ENCODE peak calls at places on chromosomes 12 and 14, in seven cellular contexts. L is GM23248; C is cardiac muscle cell; E is neuronal stem cell; T is CD8-positive, alpha-beta memory T cell; Z is endodermal cell; G is right cardiac atrium. K is an unnamed sample.

GRCh38 chr12:50218386-50218785 is 51.2 kb upstream of the CERS5 start:
- DNase-seq in L (peak), C (no peak), E (no peak), T (no peak), Z (no peak), G (no peak), K (no peak)

GRCh38 chr12:5648692-5649338 is 216.9 kb downstream of the NTF3 start:
- DNase-seq in L (peak), C (peak), E (peak), T (no peak), Z (peak), G (no peak), K (no peak)

GRCh38 chr12:127401005-127401404 is 866.0 kb upstream of the TMEM132C start:
- DNase-seq in L (peak), C (no peak), E (no peak), T (no peak), Z (no peak), G (no peak), K (no peak)

GRCh38 chr12:120361506-120362208 is 7.3 kb downstream of the MSI1 start:
- DNase-seq in L (peak), C (peak), E (peak), T (no peak), Z (peak), G (peak), K (no peak)

GRCh38 chr14:68580676-68581075 is 212.2 kb downstream of the ZFP36L1 start:
- DNase-seq in L (no peak), C (no peak), E (no peak), T (no peak), Z (no peak), G (no peak), K (no peak)

GRCh38 chr14:51248041-51248987 is 8.3 kb downstream of the TMX1 start:
- DNase-seq in L (no peak), C (no peak), E (no peak), T (no peak), Z (no peak), G (no peak), K (no peak)

GRCh38 chr14:77258566-77258965 is 12.4 kb downstream of the NGB start:
- DNase-seq in L (no peak), C (no peak), E (no peak), T (no peak), Z (no peak), G (no peak), K (no peak)

GRCh38 chr12:89494411-89495231 is 30.0 kb downstream of the GALNT4 start:
- DNase-seq in L (peak), C (no peak), E (no peak), T (no peak), Z (no peak), G (no peak), K (no peak)

GRCh38 chr12:80099259-80099658 is at the start of gene OTOGL:
- DNase-seq in L (no peak), C (no peak), E (no peak), T (no peak), Z (no peak), G (no peak), K (no peak)

GRCh38 chr14:69088523-69089445 is 64.1 kb downstream of the DCAF5 start:
- DNase-seq in L (peak), C (no peak), E (no peak), T (no peak), Z (no peak), G (no peak), K (no peak)

GRCh38 chr14:69928111-69928523 is 48.9 kb downstream of the SMOC1 start:
- DNase-seq in L (peak), C (no peak), E (no peak), T (no peak), Z (no peak), G (no peak), K (no peak)

GRCh38 chr12:75706786-75707605 is 195.6 kb upstream of the KRR1 start:
- DNase-seq in L (peak), C (no peak), E (no peak), T (no peak), Z (no peak), G (no peak), K (no peak)

GRCh38 chr12:57836442-57837375 is 9.8 kb downstream of the CTDSP2 start:
- DNase-seq in L (peak), C (peak), E (no peak), T (peak), Z (peak), G (peak), K (no peak)

GRCh38 chr14:62304172-62304571 is 542.0 kb downstream of the SNAPC1 start:
- DNase-seq in L (no peak), C (no peak), E (no peak), T (no peak), Z (no peak), G (no peak), K (no peak)

GRCh38 chr14:63474844-63475243 is 68.3 kb downstream of the PPP2R5E start:
- DNase-seq in L (no peak), C (no peak), E (no peak), T (no peak), Z (no peak), G (no peak), K (no peak)

GRCh38 chr14:31781578-31781977 is 220.4 kb downstream of the NUBPL start:
- DNase-seq in L (no peak), C (no peak), E (peak), T (no peak), Z (no peak), G (no peak), K (no peak)

GRCh38 chr14:58626441-58626840 is 11.3 kb upstream of the DACT1 start:
- DNase-seq in L (peak), C (no peak), E (no peak), T (no peak), Z (no peak), G (no peak), K (no peak)

GRCh38 chr12:13727707-13728147 is 253.7 kb downstream of the GRIN2B start:
- DNase-seq in L (no peak), C (no peak), E (no peak), T (no peak), Z (peak), G (no peak), K (no peak)

GRCh38 chr12:7092229-7092985 is at the start of gene C1R:
- DNase-seq in L (peak), C (peak), E (peak), T (peak), Z (peak), G (peak), K (peak)

GRCh38 chr12:122366685-122367475 is 55.6 kb downstream of the CLIP1 start:
- DNase-seq in L (peak), C (no peak), E (peak), T (no peak), Z (peak), G (no peak), K (no peak)

GRCh38 chr14:71362920-71363584 is 455.8 kb downstream of the PCNX1 start:
- DNase-seq in L (peak), C (no peak), E (no peak), T (no peak), Z (no peak), G (no peak), K (no peak)

GRCh38 chr14:69317392-69317755 is 57.4 kb downstream of the GALNT16 start:
- DNase-seq in L (no peak), C (no peak), E (no peak), T (no peak), Z (peak), G (no peak), K (no peak)

GRCh38 chr12:54287316-54288157 is 7.0 kb downstream of the HNRNPA1 start:
- DNase-seq in L (peak), C (no peak), E (no peak), T (no peak), Z (peak), G (no peak), K (no peak)

GRCh38 chr14:60506462-60506984 is 2.4 kb upstream of the SIX6 start:
- DNase-seq in L (no peak), C (no peak), E (peak), T (no peak), Z (peak), G (no peak), K (no peak)

GRCh38 chr12:102043928-102044327 is 17.9 kb downstream of the WASHC3 start:
- DNase-seq in L (no peak), C (no peak), E (no peak), T (no peak), Z (no peak), G (no peak), K (no peak)

GRCh38 chr12:57178213-57178612 is 30.8 kb upstream of the LRP1-AS start:
- DNase-seq in L (no peak), C (no peak), E (no peak), T (no peak), Z (no peak), G (peak), K (no peak)

GRCh38 chr12:40325349-40325960 is 100.7 kb downstream of the LRRK2 start:
- DNase-seq in L (peak), C (no peak), E (no peak), T (no peak), Z (peak), G (no peak), K (no peak)

GRCh38 chr14:58298880-58299664 is 717 bp downstream of the ARID4A start:
- DNase-seq in L (peak), C (peak), E (peak), T (peak), Z (peak), G (peak), K (peak)

GRCh38 chr14:105926415-105927093 is 400.2 kb downstream of the TMEM121 start:
- DNase-seq in L (no peak), C (no peak), E (no peak), T (no peak), Z (no peak), G (peak), K (no peak)

GRCh38 chr12:64522316-64522715 is 70.4 kb downstream of the TBK1 start:
- DNase-seq in L (peak), C (no peak), E (no peak), T (no peak), Z (peak), G (no peak), K (no peak)

GRCh38 chr12:11861155-11861863 is 209.4 kb upstream of the BCL2L14 start:
- DNase-seq in L (no peak), C (peak), E (no peak), T (no peak), Z (peak), G (no peak), K (no peak)

GRCh38 chr12:21888464-21888863 is 52.8 kb downstream of the ABCC9 start:
- DNase-seq in L (no peak), C (no peak), E (no peak), T (no peak), Z (no peak), G (no peak), K (no peak)

GRCh38 chr14:39247256-39247655 is 13.5 kb downstream of the MIA2 start:
- DNase-seq in L (peak), C (no peak), E (no peak), T (no peak), Z (no peak), G (no peak), K (no peak)

DNA sequence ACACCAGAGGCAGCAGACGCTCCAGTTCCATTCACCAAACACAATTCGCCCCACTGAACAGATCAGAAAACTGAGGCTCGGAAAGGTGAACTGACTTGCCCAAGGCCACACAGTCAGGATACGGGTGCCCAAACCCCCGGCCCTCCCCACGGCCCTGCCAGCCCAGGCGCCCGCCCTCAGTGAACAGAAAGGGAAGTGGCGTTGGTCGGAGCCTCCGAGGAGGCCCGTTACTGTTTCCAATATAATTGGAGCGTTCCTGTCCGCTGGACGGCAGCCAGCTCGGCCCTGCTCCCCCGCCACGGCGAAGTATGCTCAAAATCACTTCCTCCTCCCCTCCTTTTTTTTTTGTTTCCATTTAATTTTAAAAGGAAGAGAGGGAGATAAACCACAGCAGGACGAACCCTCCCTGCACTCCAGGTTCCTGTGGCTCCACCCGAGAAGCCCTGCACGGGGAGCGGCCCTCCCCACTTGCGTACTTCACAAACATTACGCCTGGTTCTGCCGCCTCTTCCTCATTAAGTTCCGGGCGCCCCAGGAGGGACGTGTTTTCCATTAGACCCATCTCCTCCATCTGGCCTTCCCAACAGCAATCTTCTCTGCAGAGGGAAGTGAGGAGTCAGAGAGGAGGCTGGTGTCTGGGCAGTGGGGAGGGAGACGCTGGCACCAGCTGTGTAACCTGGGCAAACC is 61.1 kb downstream of the NCOR2 start:
- DNase-seq in L (peak), C (no peak), E (no peak), T (no peak), Z (peak), G (peak), K (no peak)
- H3K27ac ChIP-seq in L (peak), C (peak), E (peak), T (peak), Z (peak), G (peak), K (no peak)

GRCh38 chr14:102288139-102288538 is 16.8 kb downstream of the MOK start:
- DNase-seq in L (no peak), C (no peak), E (no peak), T (no peak), Z (no peak), G (no peak), K (no peak)
- H3K4me3 ChIP-seq in L (no peak), C (no peak), E (no peak), T (no peak), Z (no peak), G (no peak), K (no peak)

GRCh38 chr12:113237748-113238147 is 16.5 kb downstream of the TPCN1 start:
- DNase-seq in L (no peak), C (no peak), E (no peak), T (no peak), Z (no peak), G (no peak), K (no peak)
- H3K27ac ChIP-seq in L (no peak), C (no peak), E (no peak), T (no peak), Z (no peak), G (peak), K (no peak)

DNA sequence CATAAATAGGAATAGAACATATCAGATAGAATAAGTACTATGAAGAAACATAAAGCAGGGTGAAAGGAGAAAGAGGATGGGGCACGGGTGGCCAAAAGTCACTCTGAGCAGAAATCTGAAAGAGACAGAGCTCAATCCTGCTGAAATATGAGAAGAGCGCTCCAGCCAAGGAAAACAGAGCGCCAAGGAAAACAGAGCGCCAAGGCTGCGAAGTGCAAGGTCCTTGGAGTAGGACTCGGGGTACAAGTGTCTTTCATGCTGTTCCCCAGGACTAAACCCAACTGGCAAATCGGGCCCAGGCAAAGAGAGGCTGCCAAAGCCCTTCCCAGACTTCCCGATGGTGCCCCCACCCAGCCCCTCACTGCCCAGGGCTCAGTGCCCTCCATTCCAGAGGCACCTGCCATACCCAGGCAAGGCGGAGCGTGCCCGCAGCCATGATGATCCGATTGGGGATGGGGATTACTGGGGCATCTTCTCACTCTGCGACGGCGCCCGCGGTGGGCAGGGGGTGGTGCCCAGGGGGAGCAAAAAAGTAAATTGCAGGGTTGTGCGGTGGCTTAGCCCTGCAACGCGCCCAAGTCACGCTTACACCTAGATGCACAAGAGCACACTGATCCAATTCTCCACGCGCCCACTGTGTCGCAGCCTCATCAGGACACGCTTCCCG is 1.7 kb downstream of the LTBP2 start:
- DNase-seq in L (no peak), C (no peak), E (no peak), T (no peak), Z (no peak), G (no peak), K (no peak)
- H3K4me3 ChIP-seq in L (peak), C (no peak), E (no peak), T (no peak), Z (no peak), G (no peak), K (no peak)

DNA sequence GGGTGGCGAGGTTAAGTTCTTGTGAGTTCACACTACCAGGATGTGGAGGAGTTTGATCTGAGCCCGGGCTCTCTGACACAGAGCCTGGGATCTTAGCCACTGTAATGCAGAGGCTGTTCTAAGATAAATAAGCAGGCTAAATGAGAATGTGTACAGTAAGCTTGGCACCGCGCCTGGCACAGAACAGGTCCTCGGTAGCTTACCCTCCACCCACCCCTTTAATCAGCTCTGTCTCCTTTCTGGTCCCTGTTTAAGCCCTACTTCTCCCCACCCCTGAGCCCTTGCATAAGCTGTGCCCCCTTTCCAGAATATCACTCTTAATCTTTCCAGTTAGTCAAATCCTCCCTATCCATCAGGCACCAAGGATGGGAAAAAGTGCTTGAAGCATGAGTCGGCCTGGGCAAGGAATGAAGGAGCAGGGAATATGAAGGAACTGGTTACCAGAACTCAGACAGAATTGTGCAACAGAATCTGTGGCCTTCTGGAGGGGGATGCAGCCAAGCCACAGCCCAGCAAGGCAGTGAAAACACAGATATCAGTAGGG is 32.8 kb upstream of the CMKLR1 start:
- DNase-seq in L (peak), C (no peak), E (no peak), T (no peak), Z (peak), G (no peak), K (no peak)
- H3K27ac ChIP-seq in L (peak), C (no peak), E (no peak), T (no peak), Z (no peak), G (no peak), K (no peak)

GRCh38 chr14:65229431-65230286 is 127.3 kb upstream of the MAX start:
- DNase-seq in L (peak), C (peak), E (peak), T (peak), Z (peak), G (peak), K (peak)
- H3K4me3 ChIP-seq in L (peak), C (no peak), E (no peak), T (peak), Z (no peak), G (peak), K (peak)

GRCh38 chr12:24226745-24227350 is 277.4 kb upstream of the SOX5 start:
- DNase-seq in L (peak), C (no peak), E (no peak), T (no peak), Z (peak), G (no peak), K (no peak)

GRCh38 chr12:24228371-24228770 is 278.9 kb upstream of the SOX5 start:
- DNase-seq in L (no peak), C (no peak), E (no peak), T (no peak), Z (no peak), G (no peak), K (no peak)

GRCh38 chr12:24223926-24224325 is 274.5 kb upstream of the SOX5 start:
- DNase-seq in L (no peak), C (no peak), E (no peak), T (no peak), Z (no peak), G (no peak), K (no peak)

GRCh38 chr12:24227550-24227949 is 278.1 kb upstream of the SOX5 start:
- DNase-seq in L (no peak), C (no peak), E (no peak), T (no peak), Z (no peak), G (no peak), K (no peak)

DNA sequence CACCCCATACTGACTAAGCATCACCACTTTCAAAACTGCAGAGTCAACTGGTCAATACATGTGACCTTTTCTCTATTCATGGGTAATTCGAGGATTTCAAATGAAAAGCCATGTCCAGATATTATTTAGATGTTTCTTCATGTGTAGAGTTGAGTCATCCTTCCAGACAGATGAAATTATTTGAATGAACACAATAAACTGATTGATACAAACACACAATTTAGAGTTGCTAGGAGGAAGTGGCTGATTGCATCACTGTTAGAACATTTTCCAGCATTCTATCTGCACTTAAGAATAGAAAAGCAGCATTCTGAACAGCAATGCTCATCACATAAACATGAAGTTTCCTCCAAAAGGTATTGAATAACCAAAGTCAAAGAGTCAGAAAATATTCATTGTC is 273.5 kb upstream of the SOX5 start:
- DNase-seq in L (peak), C (no peak), E (no peak), T (no peak), Z (no peak), G (no peak), K (no peak)
- H3K27ac ChIP-seq in L (no peak), C (no peak), E (no peak), T (no peak), Z (no peak), G (no peak), K (no peak)

GRCh38 chr14:22888662-22889061 is 5.6 kb downstream of the REM2 start:
- DNase-seq in L (no peak), C (no peak), E (no peak), T (no peak), Z (no peak), G (no peak), K (no peak)

GRCh38 chr14:22885975-22886374 is 3.0 kb downstream of the REM2 start:
- DNase-seq in L (no peak), C (no peak), E (no peak), T (no peak), Z (no peak), G (no peak), K (no peak)

GRCh38 chr14:22887260-22887989 is 4.4 kb downstream of the REM2 start:
- DNase-seq in L (peak), C (peak), E (peak), T (no peak), Z (peak), G (no peak), K (no peak)

GRCh38 chr14:22886500-22887259 is 3.7 kb downstream of the REM2 start:
- DNase-seq in L (peak), C (peak), E (peak), T (peak), Z (peak), G (peak), K (peak)

GRCh38 chr14:22887990-22888378 is 5.0 kb downstream of the REM2 start:
- DNase-seq in L (no peak), C (no peak), E (no peak), T (no peak), Z (no peak), G (no peak), K (peak)
- H3K4me3 ChIP-seq in L (peak), C (peak), E (no peak), T (peak), Z (peak), G (no peak), K (peak)

K was measured in CD8-positive, alpha-beta T cell.